ENCODE peak calls at places on chromosome 5, in ten cellular contexts. One of them, this sample, is unnamed.
A peak's percentile ranks its signal among the peaks of the same experiment; 100 is the strongest.

GRCh38 chr5:14463629-14464028 is 118.0 kb upstream of the OTULINL start:
- DNase-seq in activated CD8-positive, alpha-beta memory T cell treated with anti-CD3 and anti-CD28 coated beads, Interleukin-2, amount 50 U/mL, for 48 hours: no peak
- DNase-seq in putamen: no peak
- DNase-seq in activated naive CD4-positive, alpha-beta T cell: no peak
- DNase-seq in naive thymus-derived CD8-positive, alpha-beta T cell: no peak
- DNase-seq in amniotic stem cell: no peak
- DNase-seq in KBM-7: peak; percentile 65
- DNase-seq in ACHN: no peak
- DNase-seq in gastrocnemius medialis: peak; percentile 62
- DNase-seq in fibroblast of lung: no peak
- DNase-seq in this sample: no peak

GRCh38 chr5:173327084-173327947 is 898 bp downstream of the STC2 start:
- DNase-seq in activated CD8-positive, alpha-beta memory T cell treated with anti-CD3 and anti-CD28 coated beads, Interleukin-2, amount 50 U/mL, for 48 hours: peak; percentile 65
- DNase-seq in putamen: no peak
- DNase-seq in activated naive CD4-positive, alpha-beta T cell: no peak
- DNase-seq in naive thymus-derived CD8-positive, alpha-beta T cell: no peak
- DNase-seq in amniotic stem cell: no peak
- DNase-seq in KBM-7: peak; percentile 46
- DNase-seq in ACHN: peak; percentile 31
- DNase-seq in gastrocnemius medialis: peak; percentile 37
- DNase-seq in fibroblast of lung: peak; percentile 70
- DNase-seq in this sample: no peak

GRCh38 chr5:116404001-116404400 is 170.6 kb downstream of the SEMA6A start:
- DNase-seq in activated CD8-positive, alpha-beta memory T cell treated with anti-CD3 and anti-CD28 coated beads, Interleukin-2, amount 50 U/mL, for 48 hours: no peak
- DNase-seq in putamen: peak; percentile 56
- DNase-seq in activated naive CD4-positive, alpha-beta T cell: no peak
- DNase-seq in naive thymus-derived CD8-positive, alpha-beta T cell: no peak
- DNase-seq in amniotic stem cell: no peak
- DNase-seq in KBM-7: no peak
- DNase-seq in ACHN: no peak
- DNase-seq in gastrocnemius medialis: no peak
- DNase-seq in fibroblast of lung: no peak
- DNase-seq in this sample: no peak

GRCh38 chr5:179906795-179907569 is 715 bp downstream of the TBC1D9B start:
- DNase-seq in activated CD8-positive, alpha-beta memory T cell treated with anti-CD3 and anti-CD28 coated beads, Interleukin-2, amount 50 U/mL, for 48 hours: peak; percentile 64
- DNase-seq in putamen: no peak
- DNase-seq in activated naive CD4-positive, alpha-beta T cell: no peak
- DNase-seq in naive thymus-derived CD8-positive, alpha-beta T cell: no peak
- DNase-seq in amniotic stem cell: no peak
- DNase-seq in KBM-7: peak; percentile 45
- DNase-seq in ACHN: peak; percentile 28
- DNase-seq in gastrocnemius medialis: peak; percentile 58
- DNase-seq in fibroblast of lung: peak; percentile 14
- DNase-seq in this sample: peak; percentile 4

GRCh38 chr5:81235287-81236072 is 2.4 kb downstream of the CKMT2 start:
- DNase-seq in activated CD8-positive, alpha-beta memory T cell treated with anti-CD3 and anti-CD28 coated beads, Interleukin-2, amount 50 U/mL, for 48 hours: no peak
- DNase-seq in putamen: no peak
- DNase-seq in activated naive CD4-positive, alpha-beta T cell: no peak
- DNase-seq in naive thymus-derived CD8-positive, alpha-beta T cell: no peak
- DNase-seq in amniotic stem cell: no peak
- DNase-seq in KBM-7: no peak
- DNase-seq in ACHN: no peak
- DNase-seq in gastrocnemius medialis: peak; percentile 78
- DNase-seq in fibroblast of lung: no peak
- DNase-seq in this sample: no peak

GRCh38 chr5:179623906-179624741 is 653 bp upstream of the HNRNPH1 start:
- DNase-seq in activated CD8-positive, alpha-beta memory T cell treated with anti-CD3 and anti-CD28 coated beads, Interleukin-2, amount 50 U/mL, for 48 hours: peak; percentile 82
- DNase-seq in putamen: no peak
- DNase-seq in activated naive CD4-positive, alpha-beta T cell: peak; percentile 37
- DNase-seq in naive thymus-derived CD8-positive, alpha-beta T cell: peak; percentile 68
- DNase-seq in amniotic stem cell: peak; percentile 20
- DNase-seq in KBM-7: no peak
- DNase-seq in ACHN: peak; percentile 64
- DNase-seq in gastrocnemius medialis: peak; percentile 31
- DNase-seq in fibroblast of lung: peak; percentile 85
- DNase-seq in this sample: no peak

GRCh38 chr5:76742586-76742985 is 26.7 kb downstream of the F2R start:
- DNase-seq in activated CD8-positive, alpha-beta memory T cell treated with anti-CD3 and anti-CD28 coated beads, Interleukin-2, amount 50 U/mL, for 48 hours: no peak
- DNase-seq in putamen: no peak
- DNase-seq in activated naive CD4-positive, alpha-beta T cell: no peak
- DNase-seq in naive thymus-derived CD8-positive, alpha-beta T cell: no peak
- DNase-seq in amniotic stem cell: no peak
- DNase-seq in KBM-7: no peak
- DNase-seq in ACHN: no peak
- DNase-seq in gastrocnemius medialis: no peak
- DNase-seq in fibroblast of lung: peak; percentile 40
- DNase-seq in this sample: no peak

GRCh38 chr5:93787598-93787997 is 46.2 kb upstream of the POU5F2 start:
- DNase-seq in activated CD8-positive, alpha-beta memory T cell treated with anti-CD3 and anti-CD28 coated beads, Interleukin-2, amount 50 U/mL, for 48 hours: no peak
- DNase-seq in putamen: no peak
- DNase-seq in activated naive CD4-positive, alpha-beta T cell: no peak
- DNase-seq in naive thymus-derived CD8-positive, alpha-beta T cell: no peak
- DNase-seq in amniotic stem cell: no peak
- DNase-seq in KBM-7: no peak
- DNase-seq in ACHN: no peak
- DNase-seq in gastrocnemius medialis: no peak
- DNase-seq in fibroblast of lung: peak; percentile 29
- DNase-seq in this sample: no peak

GRCh38 chr5:177403194-177403825 is 2.8 kb upstream of the PFN3 start:
- DNase-seq in activated CD8-positive, alpha-beta memory T cell treated with anti-CD3 and anti-CD28 coated beads, Interleukin-2, amount 50 U/mL, for 48 hours: peak; percentile 76
- DNase-seq in putamen: no peak
- DNase-seq in activated naive CD4-positive, alpha-beta T cell: peak; percentile 42
- DNase-seq in naive thymus-derived CD8-positive, alpha-beta T cell: peak; percentile 79
- DNase-seq in amniotic stem cell: no peak
- DNase-seq in KBM-7: no peak
- DNase-seq in ACHN: peak; percentile 43
- DNase-seq in gastrocnemius medialis: no peak
- DNase-seq in fibroblast of lung: no peak
- DNase-seq in this sample: peak; percentile 57

GRCh38 chr5:40046792-40047191 is 622.0 kb upstream of the DAB2 start:
- DNase-seq in activated CD8-positive, alpha-beta memory T cell treated with anti-CD3 and anti-CD28 coated beads, Interleukin-2, amount 50 U/mL, for 48 hours: no peak
- DNase-seq in putamen: no peak
- DNase-seq in activated naive CD4-positive, alpha-beta T cell: no peak
- DNase-seq in naive thymus-derived CD8-positive, alpha-beta T cell: no peak
- DNase-seq in amniotic stem cell: no peak
- DNase-seq in KBM-7: no peak
- DNase-seq in ACHN: no peak
- DNase-seq in gastrocnemius medialis: no peak
- DNase-seq in fibroblast of lung: peak; percentile 59
- DNase-seq in this sample: no peak

GRCh38 chr5:36145311-36145710 is 6.4 kb downstream of the LMBRD2 start:
- DNase-seq in activated CD8-positive, alpha-beta memory T cell treated with anti-CD3 and anti-CD28 coated beads, Interleukin-2, amount 50 U/mL, for 48 hours: no peak
- DNase-seq in putamen: no peak
- DNase-seq in activated naive CD4-positive, alpha-beta T cell: no peak
- DNase-seq in naive thymus-derived CD8-positive, alpha-beta T cell: no peak
- DNase-seq in amniotic stem cell: no peak
- DNase-seq in KBM-7: no peak
- DNase-seq in ACHN: no peak
- DNase-seq in gastrocnemius medialis: no peak
- DNase-seq in fibroblast of lung: no peak
- DNase-seq in this sample: no peak

GRCh38 chr5:95191330-95191729 is 93.6 kb downstream of the MCTP1 start:
- DNase-seq in activated CD8-positive, alpha-beta memory T cell treated with anti-CD3 and anti-CD28 coated beads, Interleukin-2, amount 50 U/mL, for 48 hours: no peak
- DNase-seq in putamen: no peak
- DNase-seq in activated naive CD4-positive, alpha-beta T cell: no peak
- DNase-seq in naive thymus-derived CD8-positive, alpha-beta T cell: no peak
- DNase-seq in amniotic stem cell: no peak
- DNase-seq in KBM-7: no peak
- DNase-seq in ACHN: no peak
- DNase-seq in gastrocnemius medialis: no peak
- DNase-seq in fibroblast of lung: no peak
- DNase-seq in this sample: no peak

GRCh38 chr5:134845335-134845851 is 375 bp upstream of the C5orf24 start:
- DNase-seq in activated CD8-positive, alpha-beta memory T cell treated with anti-CD3 and anti-CD28 coated beads, Interleukin-2, amount 50 U/mL, for 48 hours: no peak
- DNase-seq in putamen: peak; percentile 10
- DNase-seq in activated naive CD4-positive, alpha-beta T cell: no peak
- DNase-seq in naive thymus-derived CD8-positive, alpha-beta T cell: no peak
- DNase-seq in amniotic stem cell: no peak
- DNase-seq in KBM-7: no peak
- DNase-seq in ACHN: no peak
- DNase-seq in gastrocnemius medialis: no peak
- DNase-seq in fibroblast of lung: no peak
- DNase-seq in this sample: no peak

GRCh38 chr5:110161162-110161561 is 471.4 kb downstream of the MAN2A1 start:
- DNase-seq in activated CD8-positive, alpha-beta memory T cell treated with anti-CD3 and anti-CD28 coated beads, Interleukin-2, amount 50 U/mL, for 48 hours: no peak
- DNase-seq in putamen: no peak
- DNase-seq in activated naive CD4-positive, alpha-beta T cell: no peak
- DNase-seq in naive thymus-derived CD8-positive, alpha-beta T cell: no peak
- DNase-seq in amniotic stem cell: no peak
- DNase-seq in KBM-7: no peak
- DNase-seq in ACHN: no peak
- DNase-seq in gastrocnemius medialis: no peak
- DNase-seq in fibroblast of lung: no peak
- DNase-seq in this sample: no peak

GRCh38 chr5:175555168-175555745 is 76.9 kb downstream of the SFXN1 start:
- DNase-seq in activated CD8-positive, alpha-beta memory T cell treated with anti-CD3 and anti-CD28 coated beads, Interleukin-2, amount 50 U/mL, for 48 hours: no peak
- DNase-seq in putamen: no peak
- DNase-seq in activated naive CD4-positive, alpha-beta T cell: no peak
- DNase-seq in naive thymus-derived CD8-positive, alpha-beta T cell: no peak
- DNase-seq in amniotic stem cell: no peak
- DNase-seq in KBM-7: no peak
- DNase-seq in ACHN: no peak
- DNase-seq in gastrocnemius medialis: no peak
- DNase-seq in fibroblast of lung: no peak
- DNase-seq in this sample: no peak

GRCh38 chr5:105931782-105932489 is 1738.8 kb downstream of the EFNA5 start:
- DNase-seq in activated CD8-positive, alpha-beta memory T cell treated with anti-CD3 and anti-CD28 coated beads, Interleukin-2, amount 50 U/mL, for 48 hours: no peak
- DNase-seq in putamen: no peak
- DNase-seq in activated naive CD4-positive, alpha-beta T cell: no peak
- DNase-seq in naive thymus-derived CD8-positive, alpha-beta T cell: no peak
- DNase-seq in amniotic stem cell: peak; percentile 52
- DNase-seq in KBM-7: no peak
- DNase-seq in ACHN: no peak
- DNase-seq in gastrocnemius medialis: no peak
- DNase-seq in fibroblast of lung: peak; percentile 77
- DNase-seq in this sample: no peak

GRCh38 chr5:172740483-172741205 is 30.4 kb downstream of the DUSP1 start:
- DNase-seq in activated CD8-positive, alpha-beta memory T cell treated with anti-CD3 and anti-CD28 coated beads, Interleukin-2, amount 50 U/mL, for 48 hours: no peak
- DNase-seq in putamen: no peak
- DNase-seq in activated naive CD4-positive, alpha-beta T cell: no peak
- DNase-seq in naive thymus-derived CD8-positive, alpha-beta T cell: no peak
- DNase-seq in amniotic stem cell: peak; percentile 85
- DNase-seq in KBM-7: no peak
- DNase-seq in ACHN: peak; percentile 88
- DNase-seq in gastrocnemius medialis: peak; percentile 75
- DNase-seq in fibroblast of lung: peak; percentile 87
- DNase-seq in this sample: no peak

GRCh38 chr5:472656-473343 is 29.8 kb downstream of the EXOC3 start:
- DNase-seq in activated CD8-positive, alpha-beta memory T cell treated with anti-CD3 and anti-CD28 coated beads, Interleukin-2, amount 50 U/mL, for 48 hours: peak; percentile 96
- DNase-seq in putamen: peak; percentile 85
- DNase-seq in activated naive CD4-positive, alpha-beta T cell: peak; percentile 88
- DNase-seq in naive thymus-derived CD8-positive, alpha-beta T cell: peak; percentile 92
- DNase-seq in amniotic stem cell: peak; percentile 66
- DNase-seq in KBM-7: peak; percentile 65
- DNase-seq in ACHN: peak; percentile 79
- DNase-seq in gastrocnemius medialis: peak; percentile 80
- DNase-seq in fibroblast of lung: peak; percentile 75
- DNase-seq in this sample: peak; percentile 90

GRCh38 chr5:122982376-122982775 is 54.1 kb downstream of the PPIC start:
- DNase-seq in activated CD8-positive, alpha-beta memory T cell treated with anti-CD3 and anti-CD28 coated beads, Interleukin-2, amount 50 U/mL, for 48 hours: no peak
- DNase-seq in putamen: no peak
- DNase-seq in activated naive CD4-positive, alpha-beta T cell: no peak
- DNase-seq in naive thymus-derived CD8-positive, alpha-beta T cell: no peak
- DNase-seq in amniotic stem cell: no peak
- DNase-seq in KBM-7: no peak
- DNase-seq in ACHN: no peak
- DNase-seq in gastrocnemius medialis: no peak
- DNase-seq in fibroblast of lung: no peak
- DNase-seq in this sample: no peak

GRCh38 chr5:94911285-94911684 is 292.8 kb downstream of the SLF1 start:
- DNase-seq in activated CD8-positive, alpha-beta memory T cell treated with anti-CD3 and anti-CD28 coated beads, Interleukin-2, amount 50 U/mL, for 48 hours: no peak
- DNase-seq in putamen: no peak
- DNase-seq in activated naive CD4-positive, alpha-beta T cell: no peak
- DNase-seq in naive thymus-derived CD8-positive, alpha-beta T cell: no peak
- DNase-seq in amniotic stem cell: no peak
- DNase-seq in KBM-7: peak; percentile 59
- DNase-seq in ACHN: no peak
- DNase-seq in gastrocnemius medialis: no peak
- DNase-seq in fibroblast of lung: no peak
- DNase-seq in this sample: no peak

GRCh38 chr5:59698207-59698606 is 195.3 kb downstream of the PDE4D start:
- DNase-seq in activated CD8-positive, alpha-beta memory T cell treated with anti-CD3 and anti-CD28 coated beads, Interleukin-2, amount 50 U/mL, for 48 hours: no peak
- DNase-seq in putamen: no peak
- DNase-seq in activated naive CD4-positive, alpha-beta T cell: no peak
- DNase-seq in naive thymus-derived CD8-positive, alpha-beta T cell: no peak
- DNase-seq in amniotic stem cell: no peak
- DNase-seq in KBM-7: no peak
- DNase-seq in ACHN: no peak
- DNase-seq in gastrocnemius medialis: no peak
- DNase-seq in fibroblast of lung: peak; percentile 64
- DNase-seq in this sample: no peak

GRCh38 chr5:102933721-102934459 is 178.8 kb downstream of the PAM start:
- DNase-seq in activated CD8-positive, alpha-beta memory T cell treated with anti-CD3 and anti-CD28 coated beads, Interleukin-2, amount 50 U/mL, for 48 hours: no peak
- DNase-seq in putamen: peak; percentile 53
- DNase-seq in activated naive CD4-positive, alpha-beta T cell: no peak
- DNase-seq in naive thymus-derived CD8-positive, alpha-beta T cell: no peak
- DNase-seq in amniotic stem cell: no peak
- DNase-seq in KBM-7: no peak
- DNase-seq in ACHN: no peak
- DNase-seq in gastrocnemius medialis: no peak
- DNase-seq in fibroblast of lung: no peak
- DNase-seq in this sample: no peak

GRCh38 chr5:99105216-99105615 is 176.4 kb upstream of the CHD1 start:
- DNase-seq in activated CD8-positive, alpha-beta memory T cell treated with anti-CD3 and anti-CD28 coated beads, Interleukin-2, amount 50 U/mL, for 48 hours: no peak
- DNase-seq in putamen: no peak
- DNase-seq in activated naive CD4-positive, alpha-beta T cell: no peak
- DNase-seq in naive thymus-derived CD8-positive, alpha-beta T cell: no peak
- DNase-seq in amniotic stem cell: no peak
- DNase-seq in KBM-7: no peak
- DNase-seq in ACHN: no peak
- DNase-seq in gastrocnemius medialis: no peak
- DNase-seq in fibroblast of lung: peak; percentile 43
- DNase-seq in this sample: no peak

GRCh38 chr5:168366124-168366523 is 74.7 kb downstream of the WWC1 start:
- DNase-seq in activated CD8-positive, alpha-beta memory T cell treated with anti-CD3 and anti-CD28 coated beads, Interleukin-2, amount 50 U/mL, for 48 hours: no peak
- DNase-seq in putamen: no peak
- DNase-seq in activated naive CD4-positive, alpha-beta T cell: no peak
- DNase-seq in naive thymus-derived CD8-positive, alpha-beta T cell: no peak
- DNase-seq in amniotic stem cell: peak; percentile 44
- DNase-seq in KBM-7: no peak
- DNase-seq in ACHN: peak; percentile 68
- DNase-seq in gastrocnemius medialis: no peak
- DNase-seq in fibroblast of lung: peak; percentile 71
- DNase-seq in this sample: no peak

GRCh38 chr5:81233080-81233634 is at the start of gene CKMT2:
- DNase-seq in activated CD8-positive, alpha-beta memory T cell treated with anti-CD3 and anti-CD28 coated beads, Interleukin-2, amount 50 U/mL, for 48 hours: no peak
- DNase-seq in putamen: no peak
- DNase-seq in activated naive CD4-positive, alpha-beta T cell: no peak
- DNase-seq in naive thymus-derived CD8-positive, alpha-beta T cell: no peak
- DNase-seq in amniotic stem cell: no peak
- DNase-seq in KBM-7: no peak
- DNase-seq in ACHN: no peak
- DNase-seq in gastrocnemius medialis: peak; percentile 97
- DNase-seq in fibroblast of lung: peak; percentile 34
- DNase-seq in this sample: no peak

GRCh38 chr5:54243483-54244080 is 66.8 kb downstream of the ARL15 start:
- DNase-seq in activated CD8-positive, alpha-beta memory T cell treated with anti-CD3 and anti-CD28 coated beads, Interleukin-2, amount 50 U/mL, for 48 hours: no peak
- DNase-seq in putamen: peak; percentile 21
- DNase-seq in activated naive CD4-positive, alpha-beta T cell: peak; percentile 0
- DNase-seq in naive thymus-derived CD8-positive, alpha-beta T cell: no peak
- DNase-seq in amniotic stem cell: no peak
- DNase-seq in KBM-7: peak; percentile 56
- DNase-seq in ACHN: peak; percentile 30
- DNase-seq in gastrocnemius medialis: no peak
- DNase-seq in fibroblast of lung: peak; percentile 59
- DNase-seq in this sample: peak; percentile 11

GRCh38 chr5:137735531-137736284 is at the start of gene KLHL3:
- DNase-seq in activated CD8-positive, alpha-beta memory T cell treated with anti-CD3 and anti-CD28 coated beads, Interleukin-2, amount 50 U/mL, for 48 hours: peak; percentile 69
- DNase-seq in putamen: peak; percentile 80
- DNase-seq in activated naive CD4-positive, alpha-beta T cell: peak; percentile 22
- DNase-seq in naive thymus-derived CD8-positive, alpha-beta T cell: peak; percentile 67
- DNase-seq in amniotic stem cell: no peak
- DNase-seq in KBM-7: no peak
- DNase-seq in ACHN: peak; percentile 66
- DNase-seq in gastrocnemius medialis: no peak
- DNase-seq in fibroblast of lung: peak; percentile 58
- DNase-seq in this sample: no peak

GRCh38 chr5:56589486-56589870 is 225.9 kb upstream of the MAP3K1 start:
- DNase-seq in activated CD8-positive, alpha-beta memory T cell treated with anti-CD3 and anti-CD28 coated beads, Interleukin-2, amount 50 U/mL, for 48 hours: no peak
- DNase-seq in putamen: no peak
- DNase-seq in activated naive CD4-positive, alpha-beta T cell: no peak
- DNase-seq in naive thymus-derived CD8-positive, alpha-beta T cell: no peak
- DNase-seq in amniotic stem cell: no peak
- DNase-seq in KBM-7: no peak
- DNase-seq in ACHN: no peak
- DNase-seq in gastrocnemius medialis: no peak
- DNase-seq in fibroblast of lung: no peak
- DNase-seq in this sample: no peak

This sample was measured in naive B cell.